ENCODE peak calls at places on chromosomes 6 and 20, in seven cellular contexts. V is RCC 7860; C is HCEC 1CT; Z is stimulated activated CD4-positive, alpha-beta T cell treated with anti-CD3 and anti-CD28 coated beads, TNF-alpha, amount 100 ng/mL, for 48 hours; N is testis; G is bronchial epithelial cell; K is midbrain. D is an unnamed sample.
A peak's percentile ranks its signal among the peaks of the same experiment; 100 is the strongest.

GRCh38 chr20:38799248-38799647 is 6.2 kb upstream of the PPP1R16B start:
- DNase-seq in V (no peak), C (no peak), Z (no peak), N (no peak), G (no peak), K (no peak), D (no peak)

GRCh38 chr6:146895101-146895771 is 296.5 kb downstream of the ADGB start:
- DNase-seq in V (no peak), C (no peak), Z (no peak), N (no peak), G (no peak), K (no peak), D (no peak)

GRCh38 chr20:34560614-34561013 is 2.1 kb downstream of the MAP1LC3A start:
- DNase-seq in V (no peak), C (no peak), Z (no peak), N (no peak), G (no peak), K (no peak), D (no peak)

GRCh38 chr6:1912731-1913130 is 303.0 kb downstream of the FOXC1 start:
- DNase-seq in V (no peak), C (no peak), Z (no peak), N (no peak), G (no peak), K (no peak), D (no peak)

GRCh38 chr6:15628499-15629131 is 34.2 kb downstream of the DTNBP1 start:
- DNase-seq in V (peak; percentile 35), C (peak; percentile 75), Z (peak; percentile 34), N (no peak), G (peak; percentile 66), K (no peak), D (peak; percentile 24)

GRCh38 chr20:50304501-50304856 is 113.8 kb downstream of the CEBPB start:
- DNase-seq in V (no peak), C (peak; percentile 85), Z (no peak), N (peak; percentile 79), G (no peak), K (no peak), D (peak; percentile 74)

GRCh38 chr6:144993870-144994269 is 708.7 kb downstream of the UTRN start:
- DNase-seq in V (no peak), C (peak; percentile 59), Z (no peak), N (no peak), G (peak; percentile 46), K (no peak), D (no peak)

GRCh38 chr20:62542862-62543261 is 67.1 kb upstream of the GATA5 start:
- DNase-seq in V (no peak), C (no peak), Z (no peak), N (no peak), G (no peak), K (no peak), D (no peak)

GRCh38 chr20:33761698-33762250 is 30.0 kb downstream of the ZNF341 start:
- DNase-seq in V (no peak), C (no peak), Z (no peak), N (no peak), G (no peak), K (no peak), D (no peak)

GRCh38 chr6:151372164-151372563 is 19.2 kb downstream of the ZBTB2 start:
- DNase-seq in V (no peak), C (no peak), Z (no peak), N (no peak), G (no peak), K (no peak), D (no peak)

GRCh38 chr6:35025241-35026188 is 115.6 kb downstream of the TCP11 start:
- DNase-seq in V (no peak), C (no peak), Z (no peak), N (no peak), G (peak; percentile 13), K (peak; percentile 15), D (no peak)

GRCh38 chr6:94270040-94270689 is 850.8 kb upstream of the EPHA7 start:
- DNase-seq in V (no peak), C (no peak), Z (no peak), N (peak; percentile 16), G (no peak), K (no peak), D (no peak)

GRCh38 chr20:4820833-4821518 is 99.3 kb downstream of the PRND start:
- DNase-seq in V (peak; percentile 67), C (peak; percentile 61), Z (no peak), N (peak; percentile 81), G (peak; percentile 64), K (peak; percentile 75), D (no peak)

GRCh38 chr6:132161283-132161682 is 210.1 kb upstream of the CCN2 start:
- DNase-seq in V (peak; percentile 29), C (peak; percentile 39), Z (no peak), N (no peak), G (peak; percentile 52), K (peak; percentile 61), D (no peak)

GRCh38 chr20:16175322-16175721 is 397.9 kb downstream of the KIF16B start:
- DNase-seq in V (no peak), C (no peak), Z (no peak), N (no peak), G (no peak), K (no peak), D (no peak)

GRCh38 chr20:21189761-21190523 is 64.1 kb downstream of the KIZ start:
- DNase-seq in V (no peak), C (no peak), Z (no peak), N (no peak), G (no peak), K (peak; percentile 16), D (no peak)

GRCh38 chr20:1803216-1804128 is 91.7 kb upstream of the SIRPA start:
- DNase-seq in V (no peak), C (no peak), Z (no peak), N (peak; percentile 60), G (peak; percentile 65), K (peak; percentile 73), D (peak; percentile 86)